ENCODE peak calls at places on chromosome 7, in four cellular contexts. X is K562, C is GM12878, H is WTC11. Y is an unnamed sample.

GRCh38 chr7:50329775-50330174 is 25.3 kb downstream of the IKZF1 start:
- DNase-seq in X (no peak), H (no peak), C (no peak), Y (no peak)

GRCh38 chr7:31123726-31124125 is 71.6 kb downstream of the ADCYAP1R1 start:
- DNase-seq in C (no peak), X (no peak), H (no peak), Y (no peak)

GRCh38 chr7:106563466-106564150 is 97.3 kb downstream of the CCDC71L start:
- DNase-seq in C (no peak), X (no peak), H (no peak), Y (no peak)

GRCh38 chr7:24885305-24885704 is 94.7 kb downstream of the OSBPL3 start:
- DNase-seq in X (no peak), C (no peak), H (no peak), Y (no peak)

GRCh38 chr7:31814187-31814586 is 127.2 kb downstream of the PPP1R17 start:
- DNase-seq in C (no peak), H (peak; percentile 39), X (no peak), Y (peak; percentile 13)

GRCh38 chr7:41830271-41830670 is 127.4 kb upstream of the INHBA start:
- DNase-seq in X (no peak), C (no peak), H (no peak), Y (no peak)

GRCh38 chr7:30321992-30322637 is 37.7 kb downstream of the ZNRF2 start:
- DNase-seq in C (peak; percentile 74), X (no peak), H (no peak), Y (no peak)

GRCh38 chr7:55095672-55096071 is 76.9 kb downstream of the EGFR start:
- DNase-seq in X (no peak), C (no peak), H (no peak), Y (no peak)

GRCh38 chr7:141748401-141748800 is 10.2 kb downstream of the SSBP1 start:
- DNase-seq in C (no peak), X (no peak), H (no peak), Y (no peak)

GRCh38 chr7:129678606-129679005 is 67.1 kb downstream of the NRF1 start:
- DNase-seq in X (no peak), C (no peak), H (no peak), Y (no peak)

GRCh38 chr7:41085244-41085643 is 617.6 kb downstream of the INHBA start:
- DNase-seq in C (no peak), X (no peak), H (no peak), Y (no peak)

GRCh38 chr7:369981-370621 is 80.1 kb downstream of the FOXL3 start:
- DNase-seq in X (no peak), C (no peak), H (no peak), Y (no peak)

GRCh38 chr7:108054537-108054936 is 51.6 kb upstream of the LAMB1 start:
- DNase-seq in H (no peak), C (no peak), X (no peak), Y (no peak)

GRCh38 chr7:108049962-108050361 is 47.0 kb upstream of the LAMB1 start:
- DNase-seq in C (no peak), X (no peak), H (no peak), Y (peak; percentile 59)

GRCh38 chr7:108053250-108053649 is 50.3 kb upstream of the LAMB1 start:
- DNase-seq in C (no peak), X (no peak), H (no peak), Y (no peak)

GRCh38 chr7:108048422-108048821 is 45.5 kb upstream of the LAMB1 start:
- DNase-seq in H (no peak), X (no peak), C (no peak), Y (no peak)

DNA sequence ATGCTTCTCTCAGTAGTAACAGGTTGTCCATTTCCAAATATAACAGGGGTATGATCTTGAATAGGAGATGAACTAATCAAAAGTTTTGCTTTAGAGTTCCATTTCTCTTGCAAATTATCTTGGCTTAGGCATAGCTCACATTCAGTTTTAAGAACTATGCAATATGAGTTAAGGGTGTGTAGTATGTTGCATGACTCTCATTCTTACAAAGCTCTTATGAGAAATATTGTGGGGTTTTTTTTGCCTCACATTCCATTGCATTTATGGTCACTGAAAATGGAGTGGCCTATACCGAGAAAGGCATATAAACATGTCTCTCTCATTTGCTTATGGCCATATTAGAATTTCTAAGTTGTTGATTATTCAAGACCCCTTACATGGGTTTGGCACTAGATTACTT is 48.5 kb upstream of the LAMB1 start:
- DNase-seq in X (no peak), H (no peak), C (no peak), Y (no peak)
- TF ChIP-seq CBFB in X (no peak), H (no peak), C (no peak), Y (no peak)

DNA sequence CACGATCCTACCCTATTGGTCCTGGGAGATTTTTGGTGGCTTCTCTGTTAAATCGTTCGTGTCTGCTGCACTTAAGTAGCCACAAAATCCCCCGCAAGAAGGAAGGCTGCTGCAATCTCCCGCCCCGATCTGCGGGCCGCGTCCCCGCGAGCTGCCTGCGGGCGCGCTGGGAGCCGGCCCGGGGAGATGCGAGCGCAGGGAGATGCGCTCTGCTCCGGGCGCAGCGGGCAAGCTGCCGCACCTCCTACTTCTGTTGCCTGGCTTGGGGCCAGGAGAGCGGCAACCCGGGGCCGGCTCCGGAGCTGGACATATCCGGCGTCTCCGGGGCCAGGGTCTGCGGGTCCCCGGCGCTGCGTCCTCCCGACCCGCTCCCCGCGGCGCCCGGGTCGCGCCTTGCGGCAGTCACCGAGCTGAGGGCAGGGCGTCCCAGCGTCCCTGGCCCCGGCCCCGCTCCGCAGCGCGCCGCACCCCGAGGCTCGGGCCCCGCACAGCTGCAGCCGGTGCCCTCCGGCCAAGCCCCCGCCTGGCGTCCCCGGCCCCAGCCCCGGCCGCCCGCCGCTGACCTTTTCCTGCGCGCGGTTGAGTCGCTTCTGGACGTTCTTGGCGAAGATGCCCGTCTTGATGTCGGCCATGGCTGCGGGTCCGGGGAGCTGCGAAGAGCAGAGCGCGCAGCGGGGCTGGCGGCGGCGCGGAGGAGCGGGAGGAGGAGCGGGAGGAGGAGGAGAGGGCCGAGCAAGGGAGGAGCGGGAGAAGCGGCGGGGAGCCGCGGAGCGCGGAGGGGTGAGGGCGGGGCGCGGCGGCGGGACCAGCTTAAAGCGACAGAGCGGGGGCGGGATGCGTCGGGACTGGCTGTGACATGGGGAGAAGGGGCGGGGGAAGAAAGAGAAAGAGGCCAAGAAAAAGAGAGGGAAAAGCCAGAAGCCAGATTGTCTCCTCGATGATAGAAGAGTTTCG is at the start of gene AMPH:
- DNase-seq in X (peak; percentile 13), H (peak; percentile 84), C (no peak), Y (no peak)
- TF ChIP-seq CBFB in X (no peak), H (no peak), C (no peak), Y (no peak)

DNA sequence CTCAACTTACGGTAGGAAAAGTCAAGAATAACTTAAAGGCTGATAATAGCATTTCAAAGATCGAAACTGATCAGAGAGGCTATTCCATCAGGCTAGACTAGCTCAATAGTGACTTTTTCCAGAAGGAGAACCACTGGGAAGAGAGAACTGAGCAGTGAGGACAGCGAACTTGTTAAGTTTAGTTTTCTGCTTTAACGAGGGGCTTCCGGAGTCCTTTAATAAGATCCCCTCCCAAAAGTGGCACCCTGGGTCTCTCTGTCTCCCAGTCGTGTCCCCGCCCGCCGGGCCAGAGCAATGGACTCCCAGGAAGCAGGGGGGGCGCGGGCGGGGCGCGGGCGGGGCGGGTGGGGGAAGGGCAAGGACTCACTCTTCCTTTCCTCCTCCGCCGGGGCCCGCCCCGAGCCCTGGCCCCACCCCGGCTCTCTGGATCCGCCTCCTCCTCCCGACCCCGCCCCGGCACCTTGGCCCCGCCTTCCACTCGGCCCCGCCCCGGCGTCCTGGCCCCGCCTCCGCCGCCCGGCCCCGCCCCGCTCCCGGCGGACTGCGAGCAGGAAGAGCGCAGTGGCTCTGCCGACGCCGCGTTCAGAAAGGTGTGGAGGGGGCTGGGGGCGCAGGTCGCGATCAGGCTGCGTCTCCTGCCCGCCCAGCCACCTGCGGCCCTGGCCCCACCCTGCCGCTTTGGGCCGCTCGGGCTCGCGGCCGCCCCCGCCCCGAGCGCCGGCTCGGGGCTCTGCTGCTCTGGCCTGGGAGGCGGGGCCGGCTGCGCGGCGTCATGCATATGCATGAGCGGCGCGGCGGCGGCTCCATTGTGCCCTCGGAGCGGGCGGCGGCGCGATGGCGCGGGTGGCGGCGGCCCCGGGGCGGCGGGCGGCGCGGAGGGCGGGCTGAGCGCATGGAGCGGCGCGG is at the start of gene ZMIZ2:
- DNase-seq in H (peak; percentile 87), X (peak; percentile 97), C (no peak), Y (peak; percentile 64)
- TF ChIP-seq CBFB in H (no peak), X (no peak), C (no peak), Y (peak; percentile 49)

DNA sequence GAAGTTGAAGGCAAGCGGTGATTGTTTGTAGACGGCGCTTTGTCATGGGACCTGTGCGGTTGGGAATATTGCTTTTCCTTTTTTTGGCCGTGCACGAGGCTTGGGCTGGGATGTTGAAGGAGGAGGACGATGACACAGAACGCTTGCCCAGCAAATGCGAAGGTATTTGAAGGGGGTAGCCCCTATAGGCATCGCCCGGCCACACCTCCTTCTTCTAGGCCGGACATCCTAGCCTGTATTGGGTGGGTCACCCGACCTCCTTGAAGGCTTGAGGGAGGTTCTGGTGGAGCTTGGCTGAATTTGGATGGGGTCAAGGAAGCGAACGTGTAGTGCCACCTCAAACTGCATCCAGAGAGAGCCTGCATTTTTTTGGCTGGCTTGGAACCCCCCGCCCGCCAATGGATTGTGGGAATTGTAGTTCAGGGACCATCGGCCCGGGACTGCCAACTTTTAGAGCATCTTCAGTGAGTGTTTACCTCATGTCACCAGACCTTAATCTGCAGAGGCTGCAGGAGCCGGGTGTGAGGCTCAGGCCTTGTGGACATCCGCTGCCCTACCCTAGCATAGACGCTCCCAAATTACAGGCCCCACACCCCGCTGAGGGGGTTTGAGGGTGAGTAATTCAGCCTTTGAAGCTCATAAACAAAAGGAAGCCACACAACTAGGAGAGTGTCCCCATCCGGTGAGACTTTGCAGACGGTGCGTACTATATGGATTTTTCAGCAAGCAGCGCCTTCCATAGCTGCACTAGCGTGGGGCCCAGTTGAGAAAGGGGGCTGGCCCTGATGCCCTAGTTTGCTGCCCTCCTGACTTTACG is 475 bp downstream of the CNPY4 start:
- DNase-seq in X (peak; percentile 59), H (peak; percentile 65), C (no peak), Y (peak; percentile 57)
- TF ChIP-seq CBFB in X (no peak), H (no peak), C (no peak), Y (no peak)

DNA sequence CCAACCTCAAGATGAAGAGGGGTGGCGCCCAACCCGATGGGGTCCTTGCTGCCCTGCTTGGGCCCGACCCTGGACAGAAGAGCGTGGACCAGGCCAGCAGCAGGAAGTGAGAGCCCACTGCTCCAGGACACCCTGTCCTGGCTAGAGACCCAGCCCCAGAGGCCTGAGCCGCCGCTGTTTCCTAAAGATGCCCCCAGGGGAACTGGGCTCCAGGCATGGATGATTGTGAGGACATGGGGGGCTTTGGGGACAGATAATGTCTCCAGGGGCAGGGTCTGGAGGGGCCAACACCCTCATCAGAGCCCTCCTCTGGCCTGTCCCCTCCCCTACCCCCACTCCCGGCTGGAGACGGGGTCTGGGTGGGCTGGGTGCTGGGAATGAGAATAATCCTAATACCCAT is 71.7 kb downstream of the MYL10 start:
- DNase-seq in C (no peak), X (no peak), H (no peak), Y (no peak)
- TF ChIP-seq CBFB in C (no peak), X (no peak), H (no peak), Y (no peak)

Y was measured in HepG2.